ENCODE peak calls at places on chromosomes 5 and 9, in six cellular contexts. One of them, this sample, is unnamed.

GRCh38 chr9:96612105-96612965 is 7.3 kb downstream of the CDC14B start:
- DNase-seq in astrocyte of the spinal cord: peak
- DNase-seq in effector CD8-positive, alpha-beta T cell: no peak
- DNase-seq in transverse colon: peak
- DNase-seq in cortex of kidney: no peak
- DNase-seq in activated effector memory CD4-positive, alpha-beta T cell treated with anti-CD3 and anti-CD28 coated beads, Interleukin-2, amount 50 U/mL, for 16 hours: no peak
- DNase-seq in this sample: peak

GRCh38 chr9:19701991-19702390 is 86.8 kb downstream of the SLC24A2 start:
- DNase-seq in astrocyte of the spinal cord: no peak
- DNase-seq in effector CD8-positive, alpha-beta T cell: no peak
- DNase-seq in transverse colon: no peak
- DNase-seq in cortex of kidney: no peak
- DNase-seq in activated effector memory CD4-positive, alpha-beta T cell treated with anti-CD3 and anti-CD28 coated beads, Interleukin-2, amount 50 U/mL, for 16 hours: no peak
- DNase-seq in this sample: no peak

GRCh38 chr9:130111805-130112204 is 58.1 kb downstream of the GPR107 start:
- DNase-seq in astrocyte of the spinal cord: no peak
- DNase-seq in effector CD8-positive, alpha-beta T cell: no peak
- DNase-seq in transverse colon: no peak
- DNase-seq in cortex of kidney: no peak
- DNase-seq in activated effector memory CD4-positive, alpha-beta T cell treated with anti-CD3 and anti-CD28 coated beads, Interleukin-2, amount 50 U/mL, for 16 hours: peak
- DNase-seq in this sample: no peak

GRCh38 chr9:76203373-76203772 is 190.9 kb downstream of the RFK start:
- DNase-seq in astrocyte of the spinal cord: no peak
- DNase-seq in effector CD8-positive, alpha-beta T cell: no peak
- DNase-seq in transverse colon: peak
- DNase-seq in cortex of kidney: no peak
- DNase-seq in activated effector memory CD4-positive, alpha-beta T cell treated with anti-CD3 and anti-CD28 coated beads, Interleukin-2, amount 50 U/mL, for 16 hours: no peak
- DNase-seq in this sample: no peak

GRCh38 chr5:61808091-61808490 is 476.0 kb downstream of the ZSWIM6 start:
- DNase-seq in astrocyte of the spinal cord: no peak
- DNase-seq in effector CD8-positive, alpha-beta T cell: no peak
- DNase-seq in transverse colon: no peak
- DNase-seq in cortex of kidney: no peak
- DNase-seq in activated effector memory CD4-positive, alpha-beta T cell treated with anti-CD3 and anti-CD28 coated beads, Interleukin-2, amount 50 U/mL, for 16 hours: no peak
- DNase-seq in this sample: no peak

GRCh38 chr5:154844800-154845199 is 5.6 kb downstream of the FAXDC2 start:
- DNase-seq in astrocyte of the spinal cord: no peak
- DNase-seq in effector CD8-positive, alpha-beta T cell: no peak
- DNase-seq in transverse colon: no peak
- DNase-seq in cortex of kidney: no peak
- DNase-seq in activated effector memory CD4-positive, alpha-beta T cell treated with anti-CD3 and anti-CD28 coated beads, Interleukin-2, amount 50 U/mL, for 16 hours: no peak
- DNase-seq in this sample: no peak

GRCh38 chr5:73636408-73636807 is 10.4 kb downstream of the ARHGEF28 start:
- DNase-seq in astrocyte of the spinal cord: no peak
- DNase-seq in effector CD8-positive, alpha-beta T cell: no peak
- DNase-seq in transverse colon: no peak
- DNase-seq in cortex of kidney: no peak
- DNase-seq in activated effector memory CD4-positive, alpha-beta T cell treated with anti-CD3 and anti-CD28 coated beads, Interleukin-2, amount 50 U/mL, for 16 hours: no peak
- DNase-seq in this sample: no peak

GRCh38 chr9:91426123-91426745 is 2.6 kb upstream of the NFIL3 start:
- DNase-seq in astrocyte of the spinal cord: peak
- DNase-seq in effector CD8-positive, alpha-beta T cell: no peak
- DNase-seq in transverse colon: no peak
- DNase-seq in cortex of kidney: no peak
- DNase-seq in activated effector memory CD4-positive, alpha-beta T cell treated with anti-CD3 and anti-CD28 coated beads, Interleukin-2, amount 50 U/mL, for 16 hours: no peak
- DNase-seq in this sample: no peak

GRCh38 chr5:39189297-39189955 is 29.9 kb downstream of the FYB1 start:
- DNase-seq in astrocyte of the spinal cord: no peak
- DNase-seq in effector CD8-positive, alpha-beta T cell: no peak
- DNase-seq in transverse colon: no peak
- DNase-seq in cortex of kidney: no peak
- DNase-seq in activated effector memory CD4-positive, alpha-beta T cell treated with anti-CD3 and anti-CD28 coated beads, Interleukin-2, amount 50 U/mL, for 16 hours: no peak
- DNase-seq in this sample: no peak

GRCh38 chr5:16464664-16465543 is 696 bp downstream of the ZNF622 start:
- DNase-seq in astrocyte of the spinal cord: peak
- DNase-seq in effector CD8-positive, alpha-beta T cell: no peak
- DNase-seq in transverse colon: peak
- DNase-seq in cortex of kidney: no peak
- DNase-seq in activated effector memory CD4-positive, alpha-beta T cell treated with anti-CD3 and anti-CD28 coated beads, Interleukin-2, amount 50 U/mL, for 16 hours: no peak
- DNase-seq in this sample: peak

GRCh38 chr9:127520941-127521918 is 69.9 kb downstream of the LRSAM1 start:
- DNase-seq in astrocyte of the spinal cord: peak
- DNase-seq in effector CD8-positive, alpha-beta T cell: no peak
- DNase-seq in transverse colon: no peak
- DNase-seq in cortex of kidney: no peak
- DNase-seq in activated effector memory CD4-positive, alpha-beta T cell treated with anti-CD3 and anti-CD28 coated beads, Interleukin-2, amount 50 U/mL, for 16 hours: no peak
- DNase-seq in this sample: peak

GRCh38 chr9:3525088-3525835 is 539 bp downstream of the RFX3 start:
- DNase-seq in astrocyte of the spinal cord: no peak
- DNase-seq in effector CD8-positive, alpha-beta T cell: no peak
- DNase-seq in transverse colon: no peak
- DNase-seq in cortex of kidney: no peak
- DNase-seq in activated effector memory CD4-positive, alpha-beta T cell treated with anti-CD3 and anti-CD28 coated beads, Interleukin-2, amount 50 U/mL, for 16 hours: no peak
- DNase-seq in this sample: peak

GRCh38 chr9:38418366-38418765 is 5.9 kb downstream of the IGFBPL1 start:
- DNase-seq in astrocyte of the spinal cord: no peak
- DNase-seq in effector CD8-positive, alpha-beta T cell: no peak
- DNase-seq in transverse colon: no peak
- DNase-seq in cortex of kidney: no peak
- DNase-seq in activated effector memory CD4-positive, alpha-beta T cell treated with anti-CD3 and anti-CD28 coated beads, Interleukin-2, amount 50 U/mL, for 16 hours: no peak
- DNase-seq in this sample: no peak

GRCh38 chr9:96654450-96655197 is 493 bp downstream of the PRXL2C start:
- DNase-seq in astrocyte of the spinal cord: peak
- DNase-seq in effector CD8-positive, alpha-beta T cell: peak
- DNase-seq in transverse colon: peak
- DNase-seq in cortex of kidney: no peak
- DNase-seq in activated effector memory CD4-positive, alpha-beta T cell treated with anti-CD3 and anti-CD28 coated beads, Interleukin-2, amount 50 U/mL, for 16 hours: peak
- DNase-seq in this sample: peak